ENCODE peak calls at places on chromosome 9, in seven cellular contexts. M is transverse colon, N is A549, G is heart right ventricle, V is hepatocyte, X is cardiac muscle cell, R is lower lobe of right lung. E is an unnamed sample.

GRCh38 chr9:121286688-121286972 is 18.7 kb downstream of the GSN start:
- DNase-seq in M (no peak), N (no peak), G (no peak), V (no peak), X (no peak), R (no peak), E (no peak)

GRCh38 chr9:14480561-14480960 is 166.6 kb upstream of the NFIB start:
- DNase-seq in M (no peak), N (no peak), G (no peak), V (no peak), X (no peak), R (no peak), E (no peak)

GRCh38 chr9:134595014-134595413 is 46.6 kb upstream of the COL5A1 start:
- DNase-seq in M (no peak), N (no peak), G (no peak), V (no peak), X (no peak), R (no peak), E (no peak)

GRCh38 chr9:36137392-36138004 is 965 bp downstream of the GLIPR2 start:
- DNase-seq in M (peak; percentile 31), N (no peak), G (no peak), V (no peak), X (peak; percentile 5), R (no peak), E (no peak)

GRCh38 chr9:115969096-115969495 is 184.5 kb upstream of the PAPPA start:
- DNase-seq in M (no peak), N (no peak), G (no peak), V (no peak), X (no peak), R (no peak), E (no peak)

GRCh38 chr9:121350993-121351561 is 19.0 kb downstream of the STOM start:
- DNase-seq in M (peak; percentile 68), N (peak; percentile 60), G (peak; percentile 89), V (peak; percentile 79), X (peak; percentile 34), R (peak; percentile 59), E (no peak)

GRCh38 chr9:121021294-121021693 is 28.8 kb downstream of the C5 start:
- DNase-seq in M (no peak), N (no peak), G (no peak), V (no peak), X (no peak), R (no peak), E (no peak)

GRCh38 chr9:76153902-76154629 is 240.2 kb downstream of the RFK start:
- DNase-seq in M (peak; percentile 15), N (no peak), G (no peak), V (no peak), X (no peak), R (no peak), E (no peak)

GRCh38 chr9:69931340-69931739 is 110.7 kb downstream of the CFAP95 start:
- DNase-seq in M (no peak), N (no peak), G (no peak), V (peak; percentile 15), X (no peak), R (no peak), E (no peak)

GRCh38 chr9:27351438-27351837 is 54.5 kb upstream of the EQTN start:
- DNase-seq in M (no peak), N (no peak), G (peak; percentile 21), V (no peak), X (peak; percentile 64), R (no peak), E (no peak)

GRCh38 chr9:116855881-116856662 is 169.0 kb downstream of the TRIM32 start:
- DNase-seq in M (no peak), N (no peak), G (no peak), V (no peak), X (no peak), R (no peak), E (no peak)

GRCh38 chr9:706606-707451 is 134.7 kb upstream of the DMRT1 start:
- DNase-seq in M (peak; percentile 55), N (no peak), G (peak; percentile 53), V (peak; percentile 74), X (peak; percentile 57), R (peak; percentile 80), E (peak; percentile 62)

GRCh38 chr9:135512241-135512603 is 9.0 kb upstream of the LCN1 start:
- DNase-seq in M (no peak), N (no peak), G (no peak), V (no peak), X (no peak), R (no peak), E (no peak)

GRCh38 chr9:3527653-3527960 is 1.8 kb upstream of the RFX3 start:
- DNase-seq in M (no peak), N (no peak), G (no peak), V (no peak), X (no peak), R (no peak), E (no peak)

GRCh38 chr9:83036043-83036442 is 26.9 kb downstream of the RASEF start:
- DNase-seq in M (no peak), N (no peak), G (no peak), V (no peak), X (no peak), R (no peak), E (no peak)

GRCh38 chr9:12817702-12818101 is 42.9 kb downstream of the LURAP1L start:
- DNase-seq in M (peak; percentile 82), N (peak; percentile 95), G (no peak), V (peak; percentile 54), X (no peak), R (peak; percentile 73), E (no peak)

GRCh38 chr9:133375116-133375723 is 640 bp downstream of the SURF4 start:
- DNase-seq in M (peak; percentile 57), N (peak; percentile 47), G (no peak), V (peak; percentile 82), X (peak; percentile 41), R (no peak), E (peak; percentile 76)

GRCh38 chr9:108551030-108551964 is 304.5 kb downstream of the ACTL7B start:
- DNase-seq in M (no peak), N (peak; percentile 33), G (no peak), V (peak; percentile 50), X (no peak), R (no peak), E (no peak)

GRCh38 chr9:70080481-70081119 is 37.0 kb downstream of the MAMDC2 start:
- DNase-seq in M (no peak), N (peak; percentile 19), G (peak; percentile 69), V (no peak), X (no peak), R (no peak), E (no peak)

GRCh38 chr9:19154135-19154612 is 26.9 kb upstream of the PLIN2 start:
- DNase-seq in M (no peak), N (peak; percentile 29), G (peak; percentile 31), V (peak; percentile 90), X (no peak), R (no peak), E (peak; percentile 75)

GRCh38 chr9:120909904-120910303 is 16.7 kb downstream of the TRAF1 start:
- DNase-seq in M (no peak), N (no peak), G (no peak), V (no peak), X (no peak), R (no peak), E (no peak)

GRCh38 chr9:551986-552930 is 289.2 kb upstream of the DMRT1 start:
- DNase-seq in M (no peak), N (no peak), G (no peak), V (no peak), X (no peak), R (no peak), E (no peak)

GRCh38 chr9:88173378-88173999 is 35.2 kb upstream of the SPATA31C2 start:
- DNase-seq in M (peak; percentile 20), N (peak; percentile 87), G (peak; percentile 46), V (peak; percentile 70), X (peak; percentile 75), R (no peak), E (peak; percentile 56)

GRCh38 chr9:88164870-88165269 is 26.6 kb upstream of the SPATA31C2 start:
- DNase-seq in M (no peak), N (no peak), G (no peak), V (no peak), X (no peak), R (no peak), E (no peak)

GRCh38 chr9:88174324-88174723 is 36.0 kb upstream of the SPATA31C2 start:
- DNase-seq in M (no peak), N (peak; percentile 44), G (no peak), V (peak; percentile 34), X (no peak), R (no peak), E (no peak)

GRCh38 chr9:88169700-88170099 is 31.4 kb upstream of the SPATA31C2 start:
- DNase-seq in M (no peak), N (peak; percentile 9), G (no peak), V (no peak), X (no peak), R (no peak), E (no peak)

GRCh38 chr9:88168564-88168963 is 30.3 kb upstream of the SPATA31C2 start:
- DNase-seq in M (no peak), N (no peak), G (no peak), V (no peak), X (no peak), R (no peak), E (no peak)
- TF ChIP-seq CTCF in M (no peak), N (no peak), G (no peak), V (no peak), X (no peak), R (no peak), E (no peak)

GRCh38 chr9:123834907-123835562 is 94.9 kb downstream of the DENND1A start:
- DNase-seq in M (no peak), N (no peak), G (peak; percentile 8), V (no peak), X (peak; percentile 8), R (no peak), E (no peak)
- H3K4me3 ChIP-seq in M (no peak overlapping the region), N (no peak overlapping the region), G (peak overlapping the region; percentile 10), V (no peak overlapping the region), X (no peak overlapping the region), R (peak overlapping the region; percentile 18), E (no peak overlapping the region)

GRCh38 chr9:101332362-101332761 is 52.4 kb downstream of the BAAT start:
- DNase-seq in M (no peak), N (no peak), G (no peak), V (no peak), X (no peak), R (no peak), E (no peak)
- H3K4me1 ChIP-seq in M (no peaks in the 10 kb centered on the region), N (peaks cover 12% of the 10 kb centered on the region), G (no peaks in the 10 kb centered on the region), V (no peaks in the 10 kb centered on the region), X (no peaks in the 10 kb centered on the region), R (no peaks in the 10 kb centered on the region), E (peaks cover 17% of the 10 kb centered on the region)

GRCh38 chr9:6410653-6411052 is 2.3 kb upstream of the UHRF2 start:
- DNase-seq in M (no peak), N (no peak), G (no peak), V (no peak), X (no peak), R (no peak), E (no peak)

GRCh38 chr9:6414291-6414690 is 1.3 kb downstream of the UHRF2 start:
- DNase-seq in M (no peak), N (no peak), G (no peak), V (peak; percentile 39), X (peak; percentile 41), R (no peak), E (peak; percentile 2)

GRCh38 chr9:6415266-6415665 is 2.3 kb downstream of the UHRF2 start:
- DNase-seq in M (no peak), N (no peak), G (no peak), V (no peak), X (no peak), R (no peak), E (no peak)

GRCh38 chr9:6413365-6414263 is 615 bp downstream of the UHRF2 start:
- DNase-seq in M (peak; percentile 41), N (peak; percentile 27), G (peak; percentile 4), V (peak; percentile 61), X (peak; percentile 50), R (peak; percentile 63), E (peak; percentile 53)

GRCh38 chr9:6412572-6413364 is at the start of gene UHRF2:
- DNase-seq in M (peak; percentile 99), N (peak; percentile 98), G (peak; percentile 99), V (peak; percentile 98), X (peak; percentile 97), R (peak; percentile 100), E (peak; percentile 97)
- TF ChIP-seq CTCF in M (no peak), N (no peak), G (no peak), V (no peak), X (no peak), R (peak; percentile 5), E (no peak)

E was measured in Caco-2.